ENCODE peak calls at places on chromosomes 1 and 21, in nine cellular contexts. G, K, D, N, A, Q, R, L and T are unnamed samples.

GRCh38 chr1:95408506-95409136 is 174.6 kb downstream of the RWDD3 start:
- DNase-seq in G (no peak), Q (no peak), L (no peak), K (no peak), A (no peak), D (no peak), R (no peak), N (no peak), T (no peak)

GRCh38 chr1:117045644-117046043 is 14.5 kb upstream of the TTF2 start:
- DNase-seq in N (no peak), A (peak; percentile 53), L (no peak), Q (no peak), K (no peak), D (no peak), G (no peak), R (no peak), T (no peak)

GRCh38 chr1:81689531-81689941 is 111.2 kb upstream of the ADGRL2 start:
- DNase-seq in D (no peak), A (peak; percentile 85), K (no peak), G (no peak), N (no peak), R (peak; percentile 86), L (no peak), Q (no peak), T (peak; percentile 79)

GRCh38 chr1:110087812-110088738 is 17.6 kb upstream of the ALX3 start:
- DNase-seq in R (peak; percentile 56), A (peak; percentile 68), D (no peak), L (no peak), G (no peak), Q (peak; percentile 75), N (peak; percentile 50), K (peak; percentile 77), T (peak; percentile 56)

GRCh38 chr1:233045591-233045990 is 95.2 kb downstream of the NTPCR start:
- DNase-seq in N (no peak), G (no peak), L (no peak), D (no peak), K (no peak), Q (no peak), R (peak; percentile 13), A (peak; percentile 57), T (no peak)

GRCh38 chr1:53073899-53074311 is 11.9 kb downstream of the PODN start:
- DNase-seq in L (peak; percentile 29), G (peak; percentile 62), Q (no peak), N (peak; percentile 94), A (peak; percentile 48), R (no peak), K (no peak), D (peak; percentile 9), T (no peak)

GRCh38 chr1:24878775-24879742 is 51.0 kb downstream of the RUNX3 start:
- DNase-seq in A (peak; percentile 76), L (no peak), N (peak; percentile 7), R (peak; percentile 47), Q (no peak), D (no peak), K (no peak), G (peak; percentile 25), T (peak; percentile 25)

GRCh38 chr1:14242145-14242544 is 356.3 kb upstream of the KAZN start:
- DNase-seq in Q (no peak), L (no peak), K (no peak), G (no peak), R (no peak), N (no peak), D (no peak), A (no peak), T (peak; percentile 20)

GRCh38 chr21:43913928-43914327 is 48.9 kb downstream of the AGPAT3 start:
- DNase-seq in L (no peak), A (no peak), Q (peak; percentile 81), D (no peak), R (peak; percentile 64), K (peak; percentile 15), G (no peak), N (peak; percentile 49), T (peak; percentile 88)

DNA sequence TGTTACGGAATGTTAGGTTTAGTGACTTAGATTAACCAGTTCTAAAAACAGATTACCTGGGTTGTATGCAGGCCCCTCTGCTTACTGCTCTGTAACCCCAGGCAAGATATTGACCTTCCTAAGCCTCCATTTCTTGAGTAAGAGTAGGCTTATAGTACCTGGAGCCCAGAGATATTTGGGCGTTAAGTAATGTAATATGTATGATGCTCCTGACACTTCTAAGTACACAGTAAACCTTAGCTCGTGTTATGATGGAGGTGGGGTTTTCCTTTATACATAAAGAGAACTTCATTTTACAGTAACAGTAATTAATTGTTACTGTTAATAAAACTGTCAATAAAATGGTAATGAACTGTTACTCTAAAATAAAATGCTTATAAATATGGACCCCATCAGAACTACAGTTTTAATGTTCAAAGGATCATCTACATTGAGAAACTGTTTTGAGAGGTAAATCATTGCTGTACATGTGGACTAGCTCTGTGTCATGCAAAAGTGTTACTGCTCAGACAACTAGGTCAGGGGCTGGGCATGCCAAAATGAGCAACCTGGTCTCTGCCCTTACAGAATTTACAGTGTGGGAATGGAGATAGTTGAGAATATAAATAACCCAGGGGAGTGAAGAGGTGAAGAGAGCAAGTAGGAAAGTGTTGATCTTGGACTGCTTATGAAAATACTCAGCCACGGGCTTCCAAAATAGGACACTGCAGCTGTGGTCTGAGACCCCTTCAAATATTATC is 26.6 kb downstream of the LRRC8C start:
- DNase-seq in A (no peak), R (no peak), D (no peak), G (no peak), K (peak; percentile 32), Q (no peak), L (no peak), N (no peak), T (no peak)
- H3K4me3 ChIP-seq in A (no peak overlapping the region), R (no peak overlapping the region), D (no peak overlapping the region), G (no peak overlapping the region), K (no peak overlapping the region), Q (no peak overlapping the region), L (no peak overlapping the region), N (no peak overlapping the region), T (no peak overlapping the region)

DNA sequence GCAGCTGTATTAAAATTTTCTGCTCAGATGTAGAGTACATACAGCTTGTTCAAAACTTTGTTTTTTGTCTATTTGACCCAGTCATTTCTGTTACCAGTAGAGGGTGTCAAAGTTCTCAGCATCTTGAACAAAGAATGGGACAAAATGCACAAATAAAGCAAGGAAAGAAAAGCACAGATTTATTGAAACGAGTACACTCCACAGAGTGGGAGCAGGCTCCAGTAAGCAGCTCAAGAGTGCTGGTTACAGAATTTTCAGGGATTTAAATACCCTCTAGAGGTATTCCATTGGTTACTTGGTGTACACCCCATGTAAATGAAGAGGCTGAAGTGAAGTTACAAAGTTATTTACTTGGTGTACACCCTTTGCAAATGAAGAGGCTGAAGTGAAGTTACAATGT is 8.9 kb upstream of the PRMT6 start:
- DNase-seq in K (no peak), L (no peak), A (no peak), N (no peak), D (no peak), Q (no peak), G (no peak), R (no peak), T (no peak)
- TF ChIP-seq CTCF in K (peak; percentile 2), L (no peak), A (peak; percentile 3), N (no peak), D (no peak), Q (no peak), G (no peak), R (peak; percentile 5), T (no peak)

GRCh38 chr1:149844096-149844495 is 55.3 kb upstream of the BOLA1 start:
- DNase-seq in G (no peak), N (no peak), K (no peak), Q (peak; percentile 18), R (peak; percentile 78), A (peak; percentile 51), L (no peak), D (no peak), T (peak; percentile 54)

GRCh38 chr1:149844650-149845255 is 54.6 kb upstream of the BOLA1 start:
- DNase-seq in Q (peak; percentile 16), A (no peak), D (no peak), N (no peak), L (no peak), K (peak; percentile 1), G (no peak), R (no peak), T (no peak)

GRCh38 chr1:149846600-149847466 is 52.5 kb upstream of the BOLA1 start:
- DNase-seq in L (no peak), A (no peak), R (no peak), Q (no peak), K (no peak), G (no peak), N (no peak), D (no peak), T (no peak)

GRCh38 chr1:149845416-149845815 is 54.0 kb upstream of the BOLA1 start:
- DNase-seq in A (no peak), R (no peak), D (peak; percentile 14), Q (peak; percentile 6), N (no peak), G (no peak), K (peak; percentile 1), L (no peak), T (peak; percentile 16)

DNA sequence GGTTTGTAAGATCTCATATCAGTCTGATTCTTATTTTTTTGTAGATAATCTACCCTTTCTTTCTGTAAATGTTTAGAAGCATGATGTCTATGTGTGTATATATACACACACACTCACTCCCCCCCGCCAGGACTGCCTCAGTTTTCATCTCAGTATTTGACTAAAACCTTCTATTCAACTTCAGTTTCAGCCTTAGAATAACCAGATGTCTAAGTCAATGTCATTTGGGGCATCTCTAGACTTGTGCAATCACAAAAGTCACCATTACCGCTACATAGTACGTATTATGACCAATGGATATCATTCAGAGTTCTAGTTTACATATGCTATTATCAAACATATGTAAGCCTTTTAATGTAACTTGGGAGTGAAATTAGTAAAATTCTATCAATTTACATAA is 53.3 kb upstream of the BOLA1 start:
- DNase-seq in K (no peak), G (no peak), D (no peak), Q (peak; percentile 20), L (no peak), R (no peak), A (no peak), N (no peak), T (no peak)
- H3K4me3 ChIP-seq in K (peak overlapping the region; percentile 41), G (no peak overlapping the region), D (no peak overlapping the region), Q (no peak overlapping the region), L (no peak overlapping the region), R (no peak overlapping the region), A (no peak overlapping the region), N (no peak overlapping the region), T (no peak overlapping the region)

GRCh38 chr1:202568466-202569196 is 141.6 kb downstream of the SYT2 start:
- DNase-seq in G (no peak), D (no peak), K (no peak), A (no peak), N (no peak), L (no peak), R (no peak), Q (no peak), T (no peak)

GRCh38 chr1:202569393-202570322 is 140.6 kb downstream of the SYT2 start:
- DNase-seq in Q (no peak), L (no peak), G (no peak), N (no peak), K (no peak), R (no peak), A (no peak), D (no peak), T (no peak)

GRCh38 chr1:202567747-202568146 is 142.5 kb downstream of the SYT2 start:
- DNase-seq in L (no peak), D (no peak), G (no peak), A (peak; percentile 75), Q (no peak), N (no peak), R (no peak), K (no peak), T (no peak)

GRCh38 chr1:202572867-202573266 is 137.4 kb downstream of the SYT2 start:
- DNase-seq in K (no peak), N (no peak), A (peak; percentile 79), R (no peak), G (no peak), Q (no peak), L (no peak), D (no peak), T (no peak)

GRCh38 chr1:202571719-202572339 is 138.4 kb downstream of the SYT2 start:
- DNase-seq in Q (peak; percentile 36), D (no peak), L (peak; percentile 45), A (peak; percentile 68), N (no peak), G (no peak), R (peak; percentile 59), K (peak; percentile 59), T (peak; percentile 57)
- TF ChIP-seq CTCF in Q (peak; percentile 66), D (peak; percentile 57), L (peak; percentile 76), A (peak; percentile 89), N (peak; percentile 65), G (peak; percentile 61), R (peak; percentile 86), K (peak; percentile 94), T (peak; percentile 94)